ENCODE peak calls at places on chromosomes 1 and 21, in seven cellular contexts. One of them, this sample, is unnamed.

GRCh38 chr1:223733898-223734852 is 21.8 kb downstream of the CAPN2 start:
- DNase-seq in adipocyte: no peak
- DNase-seq in activated CD4-positive, alpha-beta T cell treated with anti-CD3 and anti-CD28 coated beads for 24 hours: no peak
- DNase-seq in NCI-H510A treated with DMSO at 0.1 percent for 48 hours: no peak
- DNase-seq in brain pericyte: no peak
- DNase-seq in fibroblast of lung: no peak
- DNase-seq in upper lobe of right lung: peak
- DNase-seq in this sample: no peak

GRCh38 chr1:240575976-240576666 is 35.8 kb downstream of the GREM2 start:
- DNase-seq in adipocyte: peak
- DNase-seq in activated CD4-positive, alpha-beta T cell treated with anti-CD3 and anti-CD28 coated beads for 24 hours: no peak
- DNase-seq in NCI-H510A treated with DMSO at 0.1 percent for 48 hours: no peak
- DNase-seq in brain pericyte: peak
- DNase-seq in fibroblast of lung: peak
- DNase-seq in upper lobe of right lung: no peak
- DNase-seq in this sample: no peak

GRCh38 chr1:54081306-54082270 is 28.2 kb downstream of the TCEANC2 start:
- DNase-seq in adipocyte: peak
- DNase-seq in activated CD4-positive, alpha-beta T cell treated with anti-CD3 and anti-CD28 coated beads for 24 hours: peak
- DNase-seq in NCI-H510A treated with DMSO at 0.1 percent for 48 hours: peak
- DNase-seq in brain pericyte: no peak
- DNase-seq in fibroblast of lung: peak
- DNase-seq in upper lobe of right lung: peak
- DNase-seq in this sample: peak

GRCh38 chr1:60989745-60990718 is 92.3 kb upstream of the NFIA start:
- DNase-seq in adipocyte: peak
- DNase-seq in activated CD4-positive, alpha-beta T cell treated with anti-CD3 and anti-CD28 coated beads for 24 hours: no peak
- DNase-seq in NCI-H510A treated with DMSO at 0.1 percent for 48 hours: no peak
- DNase-seq in brain pericyte: peak
- DNase-seq in fibroblast of lung: peak
- DNase-seq in upper lobe of right lung: no peak
- DNase-seq in this sample: no peak

GRCh38 chr1:6991271-6991670 is 206.0 kb downstream of the CAMTA1 start:
- DNase-seq in adipocyte: peak
- DNase-seq in activated CD4-positive, alpha-beta T cell treated with anti-CD3 and anti-CD28 coated beads for 24 hours: no peak
- DNase-seq in NCI-H510A treated with DMSO at 0.1 percent for 48 hours: no peak
- DNase-seq in brain pericyte: no peak
- DNase-seq in fibroblast of lung: peak
- DNase-seq in upper lobe of right lung: no peak
- DNase-seq in this sample: no peak

GRCh38 chr1:240737268-240737667 is 125.3 kb upstream of the GREM2 start:
- DNase-seq in adipocyte: peak
- DNase-seq in activated CD4-positive, alpha-beta T cell treated with anti-CD3 and anti-CD28 coated beads for 24 hours: no peak
- DNase-seq in NCI-H510A treated with DMSO at 0.1 percent for 48 hours: no peak
- DNase-seq in brain pericyte: no peak
- DNase-seq in fibroblast of lung: no peak
- DNase-seq in upper lobe of right lung: no peak
- DNase-seq in this sample: no peak

GRCh38 chr1:60564856-60565445 is 491.4 kb upstream of the C1orf87 start:
- DNase-seq in adipocyte: no peak
- DNase-seq in activated CD4-positive, alpha-beta T cell treated with anti-CD3 and anti-CD28 coated beads for 24 hours: no peak
- DNase-seq in NCI-H510A treated with DMSO at 0.1 percent for 48 hours: no peak
- DNase-seq in brain pericyte: no peak
- DNase-seq in fibroblast of lung: peak
- DNase-seq in upper lobe of right lung: no peak
- DNase-seq in this sample: no peak

GRCh38 chr21:38848187-38848609 is 42.5 kb downstream of the ETS2 start:
- DNase-seq in adipocyte: no peak
- DNase-seq in activated CD4-positive, alpha-beta T cell treated with anti-CD3 and anti-CD28 coated beads for 24 hours: no peak
- DNase-seq in NCI-H510A treated with DMSO at 0.1 percent for 48 hours: no peak
- DNase-seq in brain pericyte: no peak
- DNase-seq in fibroblast of lung: peak
- DNase-seq in upper lobe of right lung: no peak
- DNase-seq in this sample: no peak

GRCh38 chr1:169368406-169368769 is 393 bp downstream of the BLZF1 start:
- DNase-seq in adipocyte: peak
- DNase-seq in activated CD4-positive, alpha-beta T cell treated with anti-CD3 and anti-CD28 coated beads for 24 hours: peak
- DNase-seq in NCI-H510A treated with DMSO at 0.1 percent for 48 hours: peak
- DNase-seq in brain pericyte: no peak
- DNase-seq in fibroblast of lung: no peak
- DNase-seq in upper lobe of right lung: no peak
- DNase-seq in this sample: no peak

GRCh38 chr1:8661185-8662110 is 156.0 kb downstream of the RERE start:
- DNase-seq in adipocyte: peak
- DNase-seq in activated CD4-positive, alpha-beta T cell treated with anti-CD3 and anti-CD28 coated beads for 24 hours: peak
- DNase-seq in NCI-H510A treated with DMSO at 0.1 percent for 48 hours: no peak
- DNase-seq in brain pericyte: no peak
- DNase-seq in fibroblast of lung: peak
- DNase-seq in upper lobe of right lung: no peak
- DNase-seq in this sample: no peak

GRCh38 chr1:235502601-235503332 is 1.5 kb downstream of the B3GALNT2 start:
- DNase-seq in adipocyte: peak
- DNase-seq in activated CD4-positive, alpha-beta T cell treated with anti-CD3 and anti-CD28 coated beads for 24 hours: no peak
- DNase-seq in NCI-H510A treated with DMSO at 0.1 percent for 48 hours: peak
- DNase-seq in brain pericyte: no peak
- DNase-seq in fibroblast of lung: peak
- DNase-seq in upper lobe of right lung: no peak
- DNase-seq in this sample: no peak

GRCh38 chr1:53470155-53470554 is 11.0 kb downstream of the DMRTB1 start:
- DNase-seq in adipocyte: peak
- DNase-seq in activated CD4-positive, alpha-beta T cell treated with anti-CD3 and anti-CD28 coated beads for 24 hours: no peak
- DNase-seq in NCI-H510A treated with DMSO at 0.1 percent for 48 hours: peak
- DNase-seq in brain pericyte: peak
- DNase-seq in fibroblast of lung: peak
- DNase-seq in upper lobe of right lung: peak
- DNase-seq in this sample: no peak

GRCh38 chr1:1299686-1300351 is 7.9 kb downstream of the ACAP3 start:
- DNase-seq in adipocyte: no peak
- DNase-seq in activated CD4-positive, alpha-beta T cell treated with anti-CD3 and anti-CD28 coated beads for 24 hours: no peak
- DNase-seq in NCI-H510A treated with DMSO at 0.1 percent for 48 hours: peak
- DNase-seq in brain pericyte: no peak
- DNase-seq in fibroblast of lung: no peak
- DNase-seq in upper lobe of right lung: no peak
- DNase-seq in this sample: no peak

GRCh38 chr1:116762781-116763115 is 8.5 kb downstream of the CD2 start:
- DNase-seq in adipocyte: no peak
- DNase-seq in activated CD4-positive, alpha-beta T cell treated with anti-CD3 and anti-CD28 coated beads for 24 hours: no peak
- DNase-seq in NCI-H510A treated with DMSO at 0.1 percent for 48 hours: no peak
- DNase-seq in brain pericyte: no peak
- DNase-seq in fibroblast of lung: no peak
- DNase-seq in upper lobe of right lung: no peak
- DNase-seq in this sample: no peak

GRCh38 chr21:32978346-32979270 is 47.1 kb upstream of the OLIG2 start:
- DNase-seq in adipocyte: no peak
- DNase-seq in activated CD4-positive, alpha-beta T cell treated with anti-CD3 and anti-CD28 coated beads for 24 hours: no peak
- DNase-seq in NCI-H510A treated with DMSO at 0.1 percent for 48 hours: no peak
- DNase-seq in brain pericyte: no peak
- DNase-seq in fibroblast of lung: no peak
- DNase-seq in upper lobe of right lung: no peak
- DNase-seq in this sample: no peak

GRCh38 chr1:28173151-28173979 is 3.1 kb downstream of the PTAFR start:
- DNase-seq in adipocyte: no peak
- DNase-seq in activated CD4-positive, alpha-beta T cell treated with anti-CD3 and anti-CD28 coated beads for 24 hours: no peak
- DNase-seq in NCI-H510A treated with DMSO at 0.1 percent for 48 hours: no peak
- DNase-seq in brain pericyte: no peak
- DNase-seq in fibroblast of lung: peak
- DNase-seq in upper lobe of right lung: no peak
- DNase-seq in this sample: no peak

GRCh38 chr1:23596382-23597358 is 37.4 kb upstream of the ID3 start:
- DNase-seq in adipocyte: no peak
- DNase-seq in activated CD4-positive, alpha-beta T cell treated with anti-CD3 and anti-CD28 coated beads for 24 hours: no peak
- DNase-seq in NCI-H510A treated with DMSO at 0.1 percent for 48 hours: no peak
- DNase-seq in brain pericyte: no peak
- DNase-seq in fibroblast of lung: no peak
- DNase-seq in upper lobe of right lung: no peak
- DNase-seq in this sample: no peak

GRCh38 chr1:18940303-18941020 is 16.0 kb downstream of the IFFO2 start:
- DNase-seq in adipocyte: no peak
- DNase-seq in activated CD4-positive, alpha-beta T cell treated with anti-CD3 and anti-CD28 coated beads for 24 hours: no peak
- DNase-seq in NCI-H510A treated with DMSO at 0.1 percent for 48 hours: no peak
- DNase-seq in brain pericyte: no peak
- DNase-seq in fibroblast of lung: peak
- DNase-seq in upper lobe of right lung: no peak
- DNase-seq in this sample: no peak

GRCh38 chr1:76501576-76502219 is 365.6 kb upstream of the ST6GALNAC5 start:
- DNase-seq in adipocyte: no peak
- DNase-seq in activated CD4-positive, alpha-beta T cell treated with anti-CD3 and anti-CD28 coated beads for 24 hours: no peak
- DNase-seq in NCI-H510A treated with DMSO at 0.1 percent for 48 hours: no peak
- DNase-seq in brain pericyte: no peak
- DNase-seq in fibroblast of lung: no peak
- DNase-seq in upper lobe of right lung: no peak
- DNase-seq in this sample: no peak

GRCh38 chr1:41578712-41579335 is 94.3 kb upstream of the EDN2 start:
- DNase-seq in adipocyte: peak
- DNase-seq in activated CD4-positive, alpha-beta T cell treated with anti-CD3 and anti-CD28 coated beads for 24 hours: no peak
- DNase-seq in NCI-H510A treated with DMSO at 0.1 percent for 48 hours: peak
- DNase-seq in brain pericyte: no peak
- DNase-seq in fibroblast of lung: peak
- DNase-seq in upper lobe of right lung: no peak
- DNase-seq in this sample: peak

GRCh38 chr1:150151291-150152181 is 1.8 kb downstream of the PLEKHO1 start:
- DNase-seq in adipocyte: peak
- DNase-seq in activated CD4-positive, alpha-beta T cell treated with anti-CD3 and anti-CD28 coated beads for 24 hours: peak
- DNase-seq in NCI-H510A treated with DMSO at 0.1 percent for 48 hours: no peak
- DNase-seq in brain pericyte: no peak
- DNase-seq in fibroblast of lung: no peak
- DNase-seq in upper lobe of right lung: no peak
- DNase-seq in this sample: no peak

GRCh38 chr1:194339451-194339850 is 1153.0 kb upstream of the B3GALT2 start:
- DNase-seq in adipocyte: no peak
- DNase-seq in activated CD4-positive, alpha-beta T cell treated with anti-CD3 and anti-CD28 coated beads for 24 hours: no peak
- DNase-seq in NCI-H510A treated with DMSO at 0.1 percent for 48 hours: no peak
- DNase-seq in brain pericyte: no peak
- DNase-seq in fibroblast of lung: no peak
- DNase-seq in upper lobe of right lung: no peak
- DNase-seq in this sample: no peak

GRCh38 chr1:6033986-6034749 is 11.5 kb upstream of the KCNAB2 start:
- DNase-seq in adipocyte: peak
- DNase-seq in activated CD4-positive, alpha-beta T cell treated with anti-CD3 and anti-CD28 coated beads for 24 hours: peak
- DNase-seq in NCI-H510A treated with DMSO at 0.1 percent for 48 hours: peak
- DNase-seq in brain pericyte: no peak
- DNase-seq in fibroblast of lung: no peak
- DNase-seq in upper lobe of right lung: no peak
- DNase-seq in this sample: no peak

GRCh38 chr1:244913806-244914205 is 49.5 kb upstream of the HNRNPU start:
- DNase-seq in adipocyte: no peak
- DNase-seq in activated CD4-positive, alpha-beta T cell treated with anti-CD3 and anti-CD28 coated beads for 24 hours: no peak
- DNase-seq in NCI-H510A treated with DMSO at 0.1 percent for 48 hours: no peak
- DNase-seq in brain pericyte: no peak
- DNase-seq in fibroblast of lung: no peak
- DNase-seq in upper lobe of right lung: no peak
- DNase-seq in this sample: no peak

GRCh38 chr1:156927215-156928042 is 7.0 kb downstream of the LRRC71 start:
- DNase-seq in adipocyte: peak
- DNase-seq in activated CD4-positive, alpha-beta T cell treated with anti-CD3 and anti-CD28 coated beads for 24 hours: peak
- DNase-seq in NCI-H510A treated with DMSO at 0.1 percent for 48 hours: peak
- DNase-seq in brain pericyte: no peak
- DNase-seq in fibroblast of lung: peak
- DNase-seq in upper lobe of right lung: peak
- DNase-seq in this sample: peak

GRCh38 chr1:92374211-92374610 is 75.4 kb downstream of the RPAP2 start:
- DNase-seq in adipocyte: no peak
- DNase-seq in activated CD4-positive, alpha-beta T cell treated with anti-CD3 and anti-CD28 coated beads for 24 hours: no peak
- DNase-seq in NCI-H510A treated with DMSO at 0.1 percent for 48 hours: no peak
- DNase-seq in brain pericyte: no peak
- DNase-seq in fibroblast of lung: no peak
- DNase-seq in upper lobe of right lung: no peak
- DNase-seq in this sample: no peak

GRCh38 chr1:246383217-246383616 is 123.9 kb downstream of the SMYD3 start:
- DNase-seq in adipocyte: no peak
- DNase-seq in activated CD4-positive, alpha-beta T cell treated with anti-CD3 and anti-CD28 coated beads for 24 hours: no peak
- DNase-seq in NCI-H510A treated with DMSO at 0.1 percent for 48 hours: no peak
- DNase-seq in brain pericyte: no peak
- DNase-seq in fibroblast of lung: no peak
- DNase-seq in upper lobe of right lung: no peak
- DNase-seq in this sample: no peak

GRCh38 chr1:109299087-109299983 is 7.5 kb downstream of the MYBPHL start:
- DNase-seq in adipocyte: peak
- DNase-seq in activated CD4-positive, alpha-beta T cell treated with anti-CD3 and anti-CD28 coated beads for 24 hours: no peak
- DNase-seq in NCI-H510A treated with DMSO at 0.1 percent for 48 hours: no peak
- DNase-seq in brain pericyte: peak
- DNase-seq in fibroblast of lung: peak
- DNase-seq in upper lobe of right lung: no peak
- DNase-seq in this sample: no peak

GRCh38 chr1:212440419-212440818 is 7.7 kb downstream of the NENF start:
- DNase-seq in adipocyte: no peak
- DNase-seq in activated CD4-positive, alpha-beta T cell treated with anti-CD3 and anti-CD28 coated beads for 24 hours: no peak
- DNase-seq in NCI-H510A treated with DMSO at 0.1 percent for 48 hours: no peak
- DNase-seq in brain pericyte: no peak
- DNase-seq in fibroblast of lung: no peak
- DNase-seq in upper lobe of right lung: no peak
- DNase-seq in this sample: no peak

GRCh38 chr1:43835141-43836021 is 98.2 kb upstream of the ARTN start:
- DNase-seq in adipocyte: peak
- DNase-seq in activated CD4-positive, alpha-beta T cell treated with anti-CD3 and anti-CD28 coated beads for 24 hours: no peak
- DNase-seq in NCI-H510A treated with DMSO at 0.1 percent for 48 hours: no peak
- DNase-seq in brain pericyte: no peak
- DNase-seq in fibroblast of lung: peak
- DNase-seq in upper lobe of right lung: no peak
- DNase-seq in this sample: no peak

GRCh38 chr1:88061106-88061829 is 622.8 kb upstream of the PKN2 start:
- DNase-seq in adipocyte: peak
- DNase-seq in activated CD4-positive, alpha-beta T cell treated with anti-CD3 and anti-CD28 coated beads for 24 hours: no peak
- DNase-seq in NCI-H510A treated with DMSO at 0.1 percent for 48 hours: peak
- DNase-seq in brain pericyte: no peak
- DNase-seq in fibroblast of lung: peak
- DNase-seq in upper lobe of right lung: no peak
- DNase-seq in this sample: no peak